ENCODE peak calls at places on chromosomes 16 and 17, in eight cellular contexts. O, T, Y, X, C, L, A and N are unnamed samples.

GRCh38 chr17:64024781-64025731 is 4.6 kb upstream of the ICAM2 start:
- DNase-seq in O (no peak), T (no peak), Y (no peak), X (peak; percentile 71), C (peak; percentile 19), L (no peak), A (peak; percentile 36), N (no peak)

GRCh38 chr16:70674221-70675014 is 11.4 kb downstream of the MTSS2 start:
- DNase-seq in O (no peak), T (no peak), Y (no peak), X (no peak), C (no peak), L (no peak), A (no peak), N (no peak)

GRCh38 chr17:17216776-17217175 is 10.6 kb upstream of the PLD6 start:
- DNase-seq in O (no peak), T (no peak), Y (no peak), X (no peak), C (no peak), L (no peak), A (no peak), N (no peak)

GRCh38 chr16:64858076-64858475 is 263.8 kb downstream of the CDH11 start:
- DNase-seq in O (no peak), T (no peak), Y (no peak), X (no peak), C (no peak), L (no peak), A (no peak), N (no peak)

GRCh38 chr16:71778780-71779179 is 29.9 kb downstream of the AP1G1 start:
- DNase-seq in O (no peak), T (no peak), Y (no peak), X (no peak), C (no peak), L (no peak), A (no peak), N (no peak)

GRCh38 chr16:72050769-72051464 is 3.4 kb upstream of the HP start:
- DNase-seq in O (no peak), T (no peak), Y (no peak), X (no peak), C (no peak), L (no peak), A (no peak), N (no peak)

GRCh38 chr17:48283390-48283789 is 146.6 kb downstream of the SKAP1 start:
- DNase-seq in O (no peak), T (no peak), Y (no peak), X (no peak), C (no peak), L (no peak), A (no peak), N (no peak)

GRCh38 chr16:79950932-79951719 is 350.6 kb upstream of the MAF start:
- DNase-seq in O (no peak), T (no peak), Y (no peak), X (no peak), C (no peak), L (no peak), A (no peak), N (no peak)

GRCh38 chr17:77235370-77236080 is 94.8 kb downstream of the SEC14L1 start:
- DNase-seq in O (no peak), T (no peak), Y (no peak), X (no peak), C (no peak), L (no peak), A (no peak), N (no peak)

GRCh38 chr17:50148226-50149098 is 2.0 kb downstream of the PPP1R9B start:
- DNase-seq in O (no peak), T (no peak), Y (no peak), X (peak; percentile 78), C (peak; percentile 80), L (peak; percentile 62), A (peak; percentile 59), N (peak; percentile 73)

GRCh38 chr17:79836952-79837887 is 2.0 kb downstream of the CBX4 start:
- DNase-seq in O (peak; percentile 54), T (peak; percentile 84), Y (peak; percentile 64), X (peak; percentile 52), C (no peak), L (peak; percentile 96), A (no peak), N (peak; percentile 76)

GRCh38 chr16:54932737-54933254 is 2.1 kb downstream of the IRX5 start:
- DNase-seq in O (peak; percentile 60), T (no peak), Y (no peak), X (no peak), C (no peak), L (no peak), A (no peak), N (peak; percentile 70)

GRCh38 chr16:53130193-53131049 is 75.6 kb downstream of the CHD9 start:
- DNase-seq in O (peak; percentile 95), T (peak; percentile 89), Y (peak; percentile 98), X (peak; percentile 96), C (peak; percentile 94), L (peak; percentile 97), A (peak; percentile 91), N (peak; percentile 96)

GRCh38 chr17:632551-632950 is 82.1 kb downstream of the VPS53 start:
- DNase-seq in O (no peak), T (no peak), Y (no peak), X (no peak), C (no peak), L (no peak), A (no peak), N (no peak)

GRCh38 chr16:50271148-50272041 is 5.0 kb downstream of the ADCY7 start:
- DNase-seq in O (no peak), T (no peak), Y (no peak), X (no peak), C (no peak), L (no peak), A (no peak), N (no peak)

GRCh38 chr17:18163528-18163927 is 20.1 kb upstream of the ALKBH5 start:
- DNase-seq in O (no peak), T (no peak), Y (no peak), X (no peak), C (no peak), L (no peak), A (no peak), N (no peak)

GRCh38 chr17:47288531-47289116 is 35.0 kb downstream of the ITGB3 start:
- DNase-seq in O (no peak), T (no peak), Y (no peak), X (no peak), C (no peak), L (no peak), A (no peak), N (no peak)

GRCh38 chr16:79605999-79606398 is 5.5 kb upstream of the MAF start:
- DNase-seq in O (no peak), T (no peak), Y (no peak), X (no peak), C (no peak), L (no peak), A (no peak), N (no peak)

GRCh38 chr16:27235055-27235937 is 32.0 kb downstream of the KDM8 start:
- DNase-seq in O (peak; percentile 46), T (peak; percentile 60), Y (peak; percentile 43), X (peak; percentile 95), C (peak; percentile 74), L (peak; percentile 76), A (peak; percentile 78), N (no peak)

GRCh38 chr17:28900986-28901726 is 1.7 kb downstream of the DHRS13 start:
- DNase-seq in O (no peak), T (no peak), Y (no peak), X (no peak), C (no peak), L (no peak), A (no peak), N (no peak)

GRCh38 chr17:83073389-83074063 is 5.9 kb upstream of the METRNL start:
- DNase-seq in O (no peak), T (no peak), Y (no peak), X (no peak), C (no peak), L (peak; percentile 77), A (no peak), N (no peak)